ENCODE peak calls at places on chromosomes 13 and 19, in five cellular contexts. One of them, this sample, is unnamed.

GRCh38 chr19:48478339-48479061 is 9.3 kb downstream of the CYTH2 start:
- DNase-seq in upper lobe of left lung: no peak
- DNase-seq in PC-9: no peak
- DNase-seq in cardiac muscle cell: no peak
- DNase-seq in A549: no peak
- DNase-seq in this sample: no peak

GRCh38 chr13:79491715-79492114 is 10.8 kb downstream of the NDFIP2 start:
- DNase-seq in upper lobe of left lung: no peak
- DNase-seq in PC-9: no peak
- DNase-seq in cardiac muscle cell: peak
- DNase-seq in A549: no peak
- DNase-seq in this sample: no peak

GRCh38 chr19:17757125-17757524 is 5.8 kb downstream of the FCHO1 start:
- DNase-seq in upper lobe of left lung: no peak
- DNase-seq in PC-9: peak
- DNase-seq in cardiac muscle cell: peak
- DNase-seq in A549: peak
- DNase-seq in this sample: no peak

GRCh38 chr13:98517576-98518310 is 59.2 kb downstream of the STK24 start:
- DNase-seq in upper lobe of left lung: no peak
- DNase-seq in PC-9: no peak
- DNase-seq in cardiac muscle cell: no peak
- DNase-seq in A549: no peak
- DNase-seq in this sample: no peak

GRCh38 chr13:40060318-40061007 is 405.0 kb downstream of the COG6 start:
- DNase-seq in upper lobe of left lung: no peak
- DNase-seq in PC-9: no peak
- DNase-seq in cardiac muscle cell: peak
- DNase-seq in A549: no peak
- DNase-seq in this sample: no peak

GRCh38 chr13:43878897-43879322 is 630 bp downstream of the CCDC122 start:
- DNase-seq in upper lobe of left lung: no peak
- DNase-seq in PC-9: peak
- DNase-seq in cardiac muscle cell: peak
- DNase-seq in A549: peak
- DNase-seq in this sample: peak

GRCh38 chr13:28313579-28313978 is 175.2 kb downstream of the PAN3 start:
- DNase-seq in upper lobe of left lung: no peak
- DNase-seq in PC-9: no peak
- DNase-seq in cardiac muscle cell: peak
- DNase-seq in A549: no peak
- DNase-seq in this sample: no peak

GRCh38 chr19:33473644-33474305 is 47.8 kb downstream of the PEPD start:
- DNase-seq in upper lobe of left lung: no peak
- DNase-seq in PC-9: no peak
- DNase-seq in cardiac muscle cell: peak
- DNase-seq in A549: no peak
- DNase-seq in this sample: no peak

GRCh38 chr13:76014618-76015315 is 378.6 kb downstream of the LMO7 start:
- DNase-seq in upper lobe of left lung: no peak
- DNase-seq in PC-9: no peak
- DNase-seq in cardiac muscle cell: peak
- DNase-seq in A549: no peak
- DNase-seq in this sample: no peak

GRCh38 chr13:27772651-27773425 is 19.4 kb upstream of the GSX1 start:
- DNase-seq in upper lobe of left lung: peak
- DNase-seq in PC-9: no peak
- DNase-seq in cardiac muscle cell: no peak
- DNase-seq in A549: no peak
- DNase-seq in this sample: no peak

GRCh38 chr13:41694902-41695301 is 237.6 kb downstream of the RGCC start:
- DNase-seq in upper lobe of left lung: no peak
- DNase-seq in PC-9: no peak
- DNase-seq in cardiac muscle cell: peak
- DNase-seq in A549: peak
- DNase-seq in this sample: peak

GRCh38 chr13:102286326-102286725 is 115.5 kb downstream of the FGF14 start:
- DNase-seq in upper lobe of left lung: no peak
- DNase-seq in PC-9: no peak
- DNase-seq in cardiac muscle cell: peak
- DNase-seq in A549: peak
- DNase-seq in this sample: peak

GRCh38 chr13:74133657-74134201 is 475 bp downstream of the KLF12 start:
- DNase-seq in upper lobe of left lung: peak
- DNase-seq in PC-9: peak
- DNase-seq in cardiac muscle cell: peak
- DNase-seq in A549: peak
- DNase-seq in this sample: peak

GRCh38 chr13:30810261-30810701 is 74.9 kb downstream of the ALOX5AP start:
- DNase-seq in upper lobe of left lung: no peak
- DNase-seq in PC-9: no peak
- DNase-seq in cardiac muscle cell: no peak
- DNase-seq in A549: no peak
- DNase-seq in this sample: no peak

GRCh38 chr13:49258097-49258796 is 10.5 kb downstream of the CDADC1 start:
- DNase-seq in upper lobe of left lung: no peak
- DNase-seq in PC-9: no peak
- DNase-seq in cardiac muscle cell: no peak
- DNase-seq in A549: no peak
- DNase-seq in this sample: no peak

GRCh38 chr19:9011875-9012274 is 1.7 kb upstream of the MUC16 start:
- DNase-seq in upper lobe of left lung: no peak
- DNase-seq in PC-9: no peak
- DNase-seq in cardiac muscle cell: no peak
- DNase-seq in A549: no peak
- DNase-seq in this sample: no peak

GRCh38 chr13:42255854-42256253 is 16.1 kb upstream of the AKAP11 start:
- DNase-seq in upper lobe of left lung: no peak
- DNase-seq in PC-9: no peak
- DNase-seq in cardiac muscle cell: peak
- DNase-seq in A549: no peak
- DNase-seq in this sample: no peak

GRCh38 chr19:55683449-55684261 is 8.6 kb downstream of the EPN1 start:
- DNase-seq in upper lobe of left lung: no peak
- DNase-seq in PC-9: no peak
- DNase-seq in cardiac muscle cell: no peak
- DNase-seq in A549: no peak
- DNase-seq in this sample: no peak

GRCh38 chr13:75870397-75870801 is 234.3 kb downstream of the LMO7 start:
- DNase-seq in upper lobe of left lung: no peak
- DNase-seq in PC-9: peak
- DNase-seq in cardiac muscle cell: peak
- DNase-seq in A549: peak
- DNase-seq in this sample: no peak

GRCh38 chr19:41928221-41928683 is at the start of gene ERFL:
- DNase-seq in upper lobe of left lung: peak
- DNase-seq in PC-9: peak
- DNase-seq in cardiac muscle cell: no peak
- DNase-seq in A549: no peak
- DNase-seq in this sample: no peak

GRCh38 chr13:50587122-50587521 is 256.4 kb downstream of the DLEU7 start:
- DNase-seq in upper lobe of left lung: no peak
- DNase-seq in PC-9: no peak
- DNase-seq in cardiac muscle cell: no peak
- DNase-seq in A549: no peak
- DNase-seq in this sample: no peak

GRCh38 chr19:804419-805160 is 7.3 kb downstream of the PTBP1 start:
- DNase-seq in upper lobe of left lung: peak
- DNase-seq in PC-9: no peak
- DNase-seq in cardiac muscle cell: no peak
- DNase-seq in A549: no peak
- DNase-seq in this sample: no peak

GRCh38 chr13:50801087-50801931 is 42.2 kb downstream of the DLEU7 start:
- DNase-seq in upper lobe of left lung: no peak
- DNase-seq in PC-9: peak
- DNase-seq in cardiac muscle cell: peak
- DNase-seq in A549: peak
- DNase-seq in this sample: peak

GRCh38 chr19:5326986-5327623 is 13.5 kb downstream of the PTPRS start:
- DNase-seq in upper lobe of left lung: no peak
- DNase-seq in PC-9: no peak
- DNase-seq in cardiac muscle cell: no peak
- DNase-seq in A549: no peak
- DNase-seq in this sample: no peak

DNA sequence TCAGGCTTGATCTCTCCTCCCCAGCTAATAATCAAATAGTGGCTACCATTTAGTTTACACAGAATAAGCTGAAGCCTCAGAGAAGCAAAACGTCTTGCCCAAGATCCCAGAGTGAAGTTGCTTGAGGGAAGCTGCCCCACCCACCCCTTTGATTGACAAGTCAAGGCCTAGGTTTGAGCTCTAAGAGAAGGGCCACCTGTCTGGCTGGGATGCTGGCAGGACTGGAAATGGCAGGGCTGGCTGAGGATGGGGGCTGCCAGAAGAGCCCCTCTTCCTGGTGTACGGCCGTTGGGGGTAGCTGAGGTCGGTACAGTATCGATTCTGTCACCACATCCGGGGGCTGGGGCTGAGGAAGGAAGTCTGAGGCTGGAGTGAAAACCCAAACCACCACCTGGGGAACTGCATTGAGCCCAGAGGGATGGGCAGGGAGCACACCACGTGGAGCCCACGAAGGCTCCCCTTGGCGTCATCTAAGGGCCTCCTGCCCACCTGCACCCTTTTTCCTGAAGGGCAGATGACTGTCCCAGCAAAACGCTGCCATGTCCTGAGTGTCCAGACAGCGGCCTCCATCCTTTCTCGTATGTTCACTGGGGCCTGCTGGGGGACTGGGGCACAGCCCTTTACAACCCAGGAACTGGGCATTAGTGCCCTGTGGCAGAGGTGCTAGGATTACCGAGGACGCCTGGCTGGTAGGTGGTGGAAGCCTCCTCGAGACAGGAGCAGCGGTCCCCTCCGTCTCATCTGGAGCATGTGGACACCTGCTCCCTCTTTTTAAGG is 1.4 kb upstream of the PRKD2 start:
- DNase-seq in upper lobe of left lung: no peak
- DNase-seq in PC-9: no peak
- DNase-seq in cardiac muscle cell: peak
- DNase-seq in A549: peak
- DNase-seq in this sample: no peak
- H3K27ac ChIP-seq in upper lobe of left lung: peak
- H3K27ac ChIP-seq in PC-9: peak
- H3K27ac ChIP-seq in cardiac muscle cell: no peak
- H3K27ac ChIP-seq in A549: no peak
- H3K27ac ChIP-seq in this sample: peak

GRCh38 chr19:38402623-38402966 is 298 bp upstream of the FAM98C start:
- DNase-seq in upper lobe of left lung: no peak
- DNase-seq in PC-9: no peak
- DNase-seq in cardiac muscle cell: no peak
- DNase-seq in A549: no peak
- DNase-seq in this sample: no peak
- H3K4me3 ChIP-seq in upper lobe of left lung: peak
- H3K4me3 ChIP-seq in PC-9: peak
- H3K4me3 ChIP-seq in cardiac muscle cell: peak
- H3K4me3 ChIP-seq in A549: peak
- H3K4me3 ChIP-seq in this sample: peak

GRCh38 chr19:12788682-12789097 is 2.6 kb upstream of the JUNB start:
- DNase-seq in upper lobe of left lung: peak
- DNase-seq in PC-9: peak
- DNase-seq in cardiac muscle cell: peak
- DNase-seq in A549: no peak
- DNase-seq in this sample: no peak
- TF ChIP-seq CTCF in upper lobe of left lung: no peak
- TF ChIP-seq CTCF in PC-9: peak
- TF ChIP-seq CTCF in cardiac muscle cell: no peak
- TF ChIP-seq CTCF in A549: no peak
- TF ChIP-seq CTCF in this sample: no peak

GRCh38 chr19:45238556-45238955 is 6.7 kb downstream of the EXOC3L2 start:
- DNase-seq in upper lobe of left lung: peak
- DNase-seq in PC-9: no peak
- DNase-seq in cardiac muscle cell: no peak
- DNase-seq in A549: no peak
- DNase-seq in this sample: no peak

GRCh38 chr19:45231891-45232290 is 13.3 kb downstream of the EXOC3L2 start:
- DNase-seq in upper lobe of left lung: no peak
- DNase-seq in PC-9: no peak
- DNase-seq in cardiac muscle cell: no peak
- DNase-seq in A549: no peak
- DNase-seq in this sample: no peak

GRCh38 chr19:45234089-45234869 is 10.9 kb downstream of the EXOC3L2 start:
- DNase-seq in upper lobe of left lung: peak
- DNase-seq in PC-9: no peak
- DNase-seq in cardiac muscle cell: no peak
- DNase-seq in A549: no peak
- DNase-seq in this sample: no peak

DNA sequence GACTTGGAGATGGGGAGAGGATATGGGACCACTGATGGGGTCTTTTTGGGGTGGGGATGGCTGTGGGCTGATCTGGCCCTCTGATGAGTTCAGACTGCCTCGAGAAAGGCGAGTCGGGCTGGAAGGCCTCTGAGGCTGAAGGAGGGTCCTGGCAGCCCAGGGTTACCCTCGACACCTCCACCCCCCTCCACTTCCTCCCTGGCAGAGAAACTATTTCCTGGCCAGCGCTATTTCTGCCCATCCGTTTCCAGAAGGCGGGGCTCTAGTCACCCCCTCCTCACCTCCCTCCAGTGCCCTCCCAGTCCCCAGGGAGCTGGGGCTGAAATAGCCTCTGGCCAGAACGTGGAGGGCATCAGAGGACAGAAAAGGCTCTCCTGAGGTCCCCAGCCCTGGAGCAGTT is 9.7 kb downstream of the EXOC3L2 start:
- DNase-seq in upper lobe of left lung: no peak
- DNase-seq in PC-9: no peak
- DNase-seq in cardiac muscle cell: no peak
- DNase-seq in A549: no peak
- DNase-seq in this sample: no peak
- H3K27ac ChIP-seq in upper lobe of left lung: no peak
- H3K27ac ChIP-seq in PC-9: no peak
- H3K27ac ChIP-seq in cardiac muscle cell: no peak
- H3K27ac ChIP-seq in A549: no peak
- H3K27ac ChIP-seq in this sample: no peak

DNA sequence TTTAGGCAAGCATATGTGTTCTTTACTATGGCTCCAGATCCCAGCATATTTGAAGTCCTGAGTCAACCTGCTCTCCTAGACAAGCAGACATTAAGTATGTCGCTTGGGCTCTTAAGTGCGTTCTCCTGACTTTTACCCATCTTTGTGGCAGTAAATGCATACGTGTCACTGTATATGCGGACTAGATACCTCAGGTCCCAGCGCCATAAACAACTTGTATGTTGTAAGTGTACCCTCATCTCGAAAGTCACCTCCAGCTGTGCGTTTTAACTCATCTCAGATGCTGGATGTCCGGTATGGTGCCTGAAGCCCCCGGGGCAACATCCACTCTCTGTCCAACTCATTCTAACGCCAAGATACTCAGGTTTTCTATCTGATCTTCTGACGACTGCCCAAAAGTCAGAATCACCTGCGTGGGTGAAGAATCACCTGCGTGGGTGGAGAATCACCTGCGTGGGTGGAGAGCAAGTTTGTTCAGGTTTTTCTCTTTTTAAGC is 1.7 kb downstream of the PTOV1 start:
- DNase-seq in upper lobe of left lung: no peak
- DNase-seq in PC-9: no peak
- DNase-seq in cardiac muscle cell: no peak
- DNase-seq in A549: no peak
- DNase-seq in this sample: no peak
- H3K4me3 ChIP-seq in upper lobe of left lung: no peak
- H3K4me3 ChIP-seq in PC-9: peak
- H3K4me3 ChIP-seq in cardiac muscle cell: peak
- H3K4me3 ChIP-seq in A549: peak
- H3K4me3 ChIP-seq in this sample: peak

GRCh38 chr19:19406878-19407639 is 1.6 kb downstream of the GATAD2A start:
- DNase-seq in upper lobe of left lung: no peak
- DNase-seq in PC-9: no peak
- DNase-seq in cardiac muscle cell: peak
- DNase-seq in A549: no peak
- DNase-seq in this sample: no peak
- TF ChIP-seq CTCF in upper lobe of left lung: no peak
- TF ChIP-seq CTCF in PC-9: peak
- TF ChIP-seq CTCF in cardiac muscle cell: peak
- TF ChIP-seq CTCF in A549: peak
- TF ChIP-seq CTCF in this sample: peak

This sample was measured in AG04450.